ENCODE peak calls at places on chromosomes 7 and 10, in seven cellular contexts. One of them, this sample, is unnamed.
A peak's percentile ranks its signal among the peaks of the same experiment; 100 is the strongest.

GRCh38 chr10:14325325-14325955 is 5.3 kb downstream of the FRMD4A start:
- DNase-seq in retinal pigment epithelial cell: no peak
- DNase-seq in AG04450: no peak
- DNase-seq in Peyer's patch: peak; percentile 65
- DNase-seq in cardiac muscle cell: peak; percentile 40
- DNase-seq in GM06990: peak; percentile 10
- DNase-seq in neural progenitor cell: peak; percentile 59
- DNase-seq in this sample: peak; percentile 32

GRCh38 chr7:134710511-134710853 is 63.8 kb downstream of the BPGM start:
- DNase-seq in cardiac muscle cell: no peak
- DNase-seq in Peyer's patch: no peak
- DNase-seq in neural progenitor cell: no peak
- DNase-seq in retinal pigment epithelial cell: no peak
- DNase-seq in AG04450: no peak
- DNase-seq in GM06990: no peak
- DNase-seq in this sample: no peak

GRCh38 chr10:90977162-90977854 is 56.4 kb upstream of the ANKRD1 start:
- DNase-seq in GM06990: peak; percentile 54
- DNase-seq in retinal pigment epithelial cell: no peak
- DNase-seq in AG04450: no peak
- DNase-seq in cardiac muscle cell: no peak
- DNase-seq in neural progenitor cell: no peak
- DNase-seq in Peyer's patch: no peak
- DNase-seq in this sample: no peak

GRCh38 chr7:158252837-158253669 is 334.6 kb downstream of the PTPRN2 start:
- DNase-seq in neural progenitor cell: no peak
- DNase-seq in AG04450: no peak
- DNase-seq in cardiac muscle cell: no peak
- DNase-seq in GM06990: no peak
- DNase-seq in Peyer's patch: peak; percentile 36
- DNase-seq in retinal pigment epithelial cell: no peak
- DNase-seq in this sample: no peak

GRCh38 chr7:97503367-97504094 is 228.4 kb upstream of the TAC1 start:
- DNase-seq in neural progenitor cell: no peak
- DNase-seq in AG04450: no peak
- DNase-seq in cardiac muscle cell: no peak
- DNase-seq in retinal pigment epithelial cell: no peak
- DNase-seq in Peyer's patch: no peak
- DNase-seq in GM06990: no peak
- DNase-seq in this sample: no peak

GRCh38 chr10:132626761-132627735 is 89.5 kb downstream of the INPP5A start:
- DNase-seq in AG04450: no peak
- DNase-seq in neural progenitor cell: no peak
- DNase-seq in GM06990: no peak
- DNase-seq in cardiac muscle cell: no peak
- DNase-seq in retinal pigment epithelial cell: no peak
- DNase-seq in Peyer's patch: peak; percentile 47
- DNase-seq in this sample: no peak

GRCh38 chr10:70302292-70302691 is 18.5 kb upstream of the NPFFR1 start:
- DNase-seq in GM06990: no peak
- DNase-seq in neural progenitor cell: no peak
- DNase-seq in cardiac muscle cell: peak; percentile 94
- DNase-seq in retinal pigment epithelial cell: no peak
- DNase-seq in AG04450: peak; percentile 20
- DNase-seq in Peyer's patch: no peak
- DNase-seq in this sample: no peak

GRCh38 chr10:61845196-61845949 is 56.1 kb upstream of the ARID5B start:
- DNase-seq in neural progenitor cell: no peak
- DNase-seq in cardiac muscle cell: no peak
- DNase-seq in Peyer's patch: peak; percentile 52
- DNase-seq in retinal pigment epithelial cell: no peak
- DNase-seq in AG04450: no peak
- DNase-seq in GM06990: no peak
- DNase-seq in this sample: no peak

GRCh38 chr10:60466267-60467201 is 76.9 kb upstream of the ANK3 start:
- DNase-seq in cardiac muscle cell: no peak
- DNase-seq in Peyer's patch: no peak
- DNase-seq in retinal pigment epithelial cell: no peak
- DNase-seq in GM06990: no peak
- DNase-seq in AG04450: peak; percentile 11
- DNase-seq in neural progenitor cell: no peak
- DNase-seq in this sample: no peak

GRCh38 chr10:104099274-104099673 is 13.6 kb upstream of the COL17A1 start:
- DNase-seq in GM06990: no peak
- DNase-seq in neural progenitor cell: no peak
- DNase-seq in cardiac muscle cell: peak; percentile 27
- DNase-seq in AG04450: no peak
- DNase-seq in retinal pigment epithelial cell: no peak
- DNase-seq in Peyer's patch: no peak
- DNase-seq in this sample: no peak

GRCh38 chr10:96165726-96166125 is 35.6 kb downstream of the ZNF518A start:
- DNase-seq in neural progenitor cell: no peak
- DNase-seq in AG04450: no peak
- DNase-seq in cardiac muscle cell: no peak
- DNase-seq in Peyer's patch: no peak
- DNase-seq in GM06990: no peak
- DNase-seq in retinal pigment epithelial cell: no peak
- DNase-seq in this sample: no peak

GRCh38 chr7:149166630-149167352 is 19.5 kb downstream of the ZNF398 start:
- DNase-seq in neural progenitor cell: no peak
- DNase-seq in Peyer's patch: no peak
- DNase-seq in GM06990: no peak
- DNase-seq in AG04450: no peak
- DNase-seq in retinal pigment epithelial cell: no peak
- DNase-seq in cardiac muscle cell: no peak
- DNase-seq in this sample: no peak

GRCh38 chr10:80518807-80519360 is 18.8 kb upstream of the SH2D4B start:
- DNase-seq in neural progenitor cell: no peak
- DNase-seq in Peyer's patch: no peak
- DNase-seq in cardiac muscle cell: no peak
- DNase-seq in retinal pigment epithelial cell: no peak
- DNase-seq in GM06990: no peak
- DNase-seq in AG04450: no peak
- DNase-seq in this sample: no peak

GRCh38 chr10:13555884-13556529 is 27.2 kb upstream of the BEND7 start:
- DNase-seq in neural progenitor cell: peak; percentile 4
- DNase-seq in AG04450: no peak
- DNase-seq in Peyer's patch: no peak
- DNase-seq in GM06990: no peak
- DNase-seq in cardiac muscle cell: no peak
- DNase-seq in retinal pigment epithelial cell: no peak
- DNase-seq in this sample: no peak

GRCh38 chr7:468141-468540 is 51.5 kb downstream of the PDGFA start:
- DNase-seq in GM06990: no peak
- DNase-seq in Peyer's patch: no peak
- DNase-seq in AG04450: no peak
- DNase-seq in neural progenitor cell: no peak
- DNase-seq in cardiac muscle cell: no peak
- DNase-seq in retinal pigment epithelial cell: no peak
- DNase-seq in this sample: no peak

GRCh38 chr10:17652585-17652984 is 8.6 kb downstream of the STAM start:
- DNase-seq in cardiac muscle cell: no peak
- DNase-seq in Peyer's patch: no peak
- DNase-seq in GM06990: no peak
- DNase-seq in neural progenitor cell: no peak
- DNase-seq in retinal pigment epithelial cell: no peak
- DNase-seq in AG04450: no peak
- DNase-seq in this sample: no peak

GRCh38 chr10:50432610-50433009 is 181.3 kb upstream of the ASAH2 start:
- DNase-seq in Peyer's patch: no peak
- DNase-seq in GM06990: peak; percentile 33
- DNase-seq in neural progenitor cell: no peak
- DNase-seq in cardiac muscle cell: no peak
- DNase-seq in retinal pigment epithelial cell: no peak
- DNase-seq in AG04450: no peak
- DNase-seq in this sample: no peak

GRCh38 chr7:157540020-157540419 is 203.2 kb downstream of the DNAJB6 start:
- DNase-seq in AG04450: no peak
- DNase-seq in neural progenitor cell: no peak
- DNase-seq in GM06990: no peak
- DNase-seq in cardiac muscle cell: no peak
- DNase-seq in Peyer's patch: no peak
- DNase-seq in retinal pigment epithelial cell: no peak
- DNase-seq in this sample: no peak

GRCh38 chr10:2948127-2948854 is 119.1 kb upstream of the PFKP start:
- DNase-seq in Peyer's patch: no peak
- DNase-seq in neural progenitor cell: no peak
- DNase-seq in cardiac muscle cell: no peak
- DNase-seq in retinal pigment epithelial cell: no peak
- DNase-seq in AG04450: no peak
- DNase-seq in GM06990: no peak
- DNase-seq in this sample: peak; percentile 53

GRCh38 chr7:108134486-108134885 is 4.3 kb upstream of the LAMB4 start:
- DNase-seq in Peyer's patch: no peak
- DNase-seq in retinal pigment epithelial cell: no peak
- DNase-seq in GM06990: no peak
- DNase-seq in AG04450: no peak
- DNase-seq in cardiac muscle cell: no peak
- DNase-seq in neural progenitor cell: no peak
- DNase-seq in this sample: no peak

DNA sequence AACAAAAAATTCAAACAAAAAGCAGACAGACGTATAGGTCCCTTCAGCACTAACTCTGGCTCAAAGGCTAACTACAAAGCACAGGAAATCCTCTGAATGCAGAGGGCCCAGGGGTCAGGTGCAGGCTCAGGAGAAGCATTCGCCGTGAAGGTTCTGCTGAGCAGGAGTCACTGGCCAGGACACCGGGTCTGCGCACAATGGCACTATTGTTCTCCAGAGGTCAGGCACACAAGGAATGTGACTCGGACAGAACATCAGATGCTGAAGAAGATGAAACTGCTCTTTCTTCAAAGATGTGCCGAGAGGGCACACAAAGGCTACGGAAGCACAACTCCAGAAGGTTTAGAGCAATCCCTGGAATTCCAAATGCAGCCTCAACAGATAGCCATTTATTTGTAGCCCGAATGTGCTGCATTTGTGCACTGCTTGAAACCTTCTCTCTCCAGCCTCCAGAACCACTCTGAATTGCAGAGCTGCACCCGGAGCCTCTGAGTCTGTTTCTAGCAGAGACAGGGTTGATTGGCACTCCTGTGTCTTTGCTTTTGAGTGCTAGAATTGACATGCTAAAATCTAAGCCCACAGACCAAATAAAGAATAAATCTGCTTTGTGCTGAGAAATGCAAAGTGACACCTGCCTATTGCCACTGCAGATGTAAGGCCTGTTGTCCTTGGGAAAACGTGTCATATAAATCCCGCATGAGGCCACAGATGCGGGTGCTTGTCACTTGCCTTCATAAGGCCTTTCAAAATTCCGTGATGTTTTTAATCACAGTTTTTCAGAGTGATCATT is 85.4 kb upstream of the AFAP1L2 start:
- DNase-seq in GM06990: no peak
- DNase-seq in Peyer's patch: no peak
- DNase-seq in neural progenitor cell: peak; percentile 75
- DNase-seq in AG04450: no peak
- DNase-seq in cardiac muscle cell: no peak
- DNase-seq in retinal pigment epithelial cell: no peak
- DNase-seq in this sample: no peak
- TF ChIP-seq CTCF in GM06990: no peak
- TF ChIP-seq CTCF in Peyer's patch: no peak
- TF ChIP-seq CTCF in neural progenitor cell: no peak
- TF ChIP-seq CTCF in AG04450: no peak
- TF ChIP-seq CTCF in cardiac muscle cell: no peak
- TF ChIP-seq CTCF in retinal pigment epithelial cell: no peak
- TF ChIP-seq CTCF in this sample: no peak

DNA sequence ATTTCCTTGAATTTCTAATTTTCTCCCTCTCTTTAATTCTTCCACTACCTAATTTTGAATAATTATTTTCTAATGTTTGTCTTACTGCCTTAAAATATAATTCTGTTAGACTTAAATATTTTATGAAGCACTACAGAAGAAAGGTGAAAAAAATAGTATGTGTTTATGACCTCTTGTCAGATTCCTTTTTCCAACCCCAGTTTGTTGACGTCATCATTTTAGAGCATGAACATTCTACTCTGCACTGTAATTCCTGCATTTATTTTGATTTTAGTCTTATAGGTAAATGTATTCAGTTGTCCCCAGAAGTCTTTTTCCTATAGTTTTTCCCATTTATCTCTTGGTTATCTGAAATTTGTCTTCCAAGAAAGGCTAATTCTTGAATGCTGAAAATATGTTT is 468.1 kb downstream of the SORCS3 start:
- DNase-seq in cardiac muscle cell: no peak
- DNase-seq in AG04450: no peak
- DNase-seq in Peyer's patch: no peak
- DNase-seq in neural progenitor cell: no peak
- DNase-seq in retinal pigment epithelial cell: no peak
- DNase-seq in GM06990: no peak
- DNase-seq in this sample: no peak
- TF ChIP-seq CTCF in cardiac muscle cell: no peak
- TF ChIP-seq CTCF in AG04450: no peak
- TF ChIP-seq CTCF in Peyer's patch: no peak
- TF ChIP-seq CTCF in neural progenitor cell: no peak
- TF ChIP-seq CTCF in retinal pigment epithelial cell: no peak
- TF ChIP-seq CTCF in GM06990: no peak
- TF ChIP-seq CTCF in this sample: no peak

GRCh38 chr10:123132576-123133477 is 2.9 kb upstream of the HMX3 start:
- DNase-seq in Peyer's patch: peak; percentile 93
- DNase-seq in AG04450: peak; percentile 24
- DNase-seq in cardiac muscle cell: peak; percentile 87
- DNase-seq in retinal pigment epithelial cell: peak; percentile 33
- DNase-seq in neural progenitor cell: peak; percentile 96
- DNase-seq in GM06990: peak; percentile 79
- DNase-seq in this sample: peak; percentile 90
- TF ChIP-seq CTCF in Peyer's patch: peak; percentile 92
- TF ChIP-seq CTCF in AG04450: peak; percentile 94
- TF ChIP-seq CTCF in cardiac muscle cell: peak; percentile 93
- TF ChIP-seq CTCF in retinal pigment epithelial cell: peak; percentile 96
- TF ChIP-seq CTCF in neural progenitor cell: peak; percentile 92
- TF ChIP-seq CTCF in GM06990: peak; percentile 89
- TF ChIP-seq CTCF in this sample: peak; percentile 97

DNA sequence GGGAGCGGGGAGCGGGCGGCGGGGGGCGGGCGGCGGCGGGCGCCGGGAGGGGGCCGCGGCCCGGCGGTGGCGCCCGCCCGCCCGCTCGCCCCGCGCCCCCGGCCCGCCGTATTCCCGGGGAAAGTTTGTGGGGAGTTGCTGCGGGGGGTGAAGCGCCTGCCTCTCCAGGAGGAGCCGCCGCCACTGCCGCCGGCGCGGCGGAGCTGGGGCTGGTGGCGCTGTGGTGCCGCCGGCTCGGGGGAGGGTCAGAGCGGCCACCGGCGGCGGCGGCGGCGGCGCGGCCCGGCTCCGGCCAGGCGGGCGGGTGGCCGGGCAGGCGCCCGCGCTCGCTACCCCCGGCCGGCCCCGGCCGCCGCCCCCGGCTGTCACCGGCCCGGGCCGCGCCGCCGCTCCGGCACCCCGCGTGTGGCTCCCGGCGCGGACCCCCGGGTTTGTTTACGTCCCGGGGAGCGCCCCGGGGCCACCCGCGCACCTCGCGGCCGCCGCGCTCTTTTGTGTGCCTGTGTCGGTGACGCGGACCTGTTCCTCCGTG is 861 bp upstream of the CUX1 start:
- DNase-seq in GM06990: peak; percentile 57
- DNase-seq in neural progenitor cell: peak; percentile 86
- DNase-seq in Peyer's patch: peak; percentile 72
- DNase-seq in retinal pigment epithelial cell: no peak
- DNase-seq in AG04450: no peak
- DNase-seq in cardiac muscle cell: peak; percentile 56
- DNase-seq in this sample: peak; percentile 69
- TF ChIP-seq CTCF in GM06990: peak; percentile 9
- TF ChIP-seq CTCF in neural progenitor cell: no peak
- TF ChIP-seq CTCF in Peyer's patch: no peak
- TF ChIP-seq CTCF in retinal pigment epithelial cell: peak; percentile 26
- TF ChIP-seq CTCF in AG04450: peak; percentile 2
- TF ChIP-seq CTCF in cardiac muscle cell: no peak
- TF ChIP-seq CTCF in this sample: peak; percentile 64

This sample was measured in GM10248.